ENCODE peak calls at places on chromosomes 13 and 19, in eight cellular contexts. X is IMR-90, U is sigmoid colon, R is testis, E is uterus, V is HepG2, C is transverse colon, D is NB4. F is an unnamed sample.

GRCh38 chr13:64158910-64159309 is 2743.3 kb upstream of the PCDH20 start:
- DNase-seq in C (no peak), D (no peak), E (no peak), V (no peak), U (no peak), R (no peak), X (peak), F (no peak)

GRCh38 chr13:72208112-72208645 is 341.2 kb upstream of the DACH1 start:
- DNase-seq in D (no peak), X (no peak), R (no peak), U (no peak), E (no peak), C (no peak), V (no peak), F (no peak)

GRCh38 chr19:38043649-38044144 is 136.7 kb downstream of the SIPA1L3 start:
- DNase-seq in U (no peak), E (no peak), R (no peak), C (no peak), X (no peak), D (no peak), V (no peak), F (no peak)

GRCh38 chr13:93778548-93778947 is 551.9 kb downstream of the GPC6 start:
- DNase-seq in X (no peak), U (no peak), E (no peak), V (no peak), D (no peak), C (no peak), R (no peak), F (no peak)

GRCh38 chr13:77213644-77214043 is 113.2 kb downstream of the MYCBP2 start:
- DNase-seq in R (no peak), C (no peak), U (no peak), D (no peak), E (no peak), V (no peak), X (peak), F (no peak)

GRCh38 chr19:367963-368623 is 23.5 kb upstream of the MIER2 start:
- DNase-seq in U (no peak), C (no peak), R (no peak), D (peak), X (no peak), E (no peak), V (no peak), F (no peak)

GRCh38 chr19:5880604-5881078 is 10.3 kb upstream of the FUT5 start:
- DNase-seq in D (no peak), R (peak), U (peak), X (peak), C (peak), E (peak), V (peak), F (peak)

GRCh38 chr19:39582442-39582841 is 19.9 kb upstream of the LGALS13 start:
- DNase-seq in E (no peak), C (no peak), V (no peak), U (no peak), D (no peak), X (no peak), R (no peak), F (no peak)

GRCh38 chr13:28743045-28743444 is 24.3 kb upstream of the SLC46A3 start:
- DNase-seq in X (no peak), U (no peak), E (no peak), C (no peak), R (no peak), V (no peak), D (no peak), F (no peak)

GRCh38 chr19:17023805-17024204 is 2.8 kb downstream of the CPAMD8 start:
- DNase-seq in R (no peak), U (no peak), X (no peak), C (no peak), E (no peak), D (no peak), V (no peak), F (no peak)

GRCh38 chr13:34926513-34926912 is 15.6 kb upstream of the NBEA start:
- DNase-seq in U (no peak), C (no peak), X (peak), D (peak), V (no peak), E (no peak), R (no peak), F (no peak)

GRCh38 chr13:29508130-29508873 is 87.2 kb downstream of the SLC7A1 start:
- DNase-seq in X (peak), V (peak), C (peak), R (peak), U (peak), E (peak), D (peak), F (peak)

GRCh38 chr19:57465680-57466381 is 8.9 kb upstream of the VN1R1 start:
- DNase-seq in U (no peak), E (no peak), D (peak), C (peak), R (no peak), V (peak), X (peak), F (no peak)

GRCh38 chr13:30572859-30573275 is 44.9 kb upstream of the USPL1 start:
- DNase-seq in V (peak), R (no peak), D (peak), E (no peak), C (no peak), X (peak), U (no peak), F (no peak)

GRCh38 chr19:45125975-45126493 is 33.1 kb downstream of the PPP1R37 start:
- DNase-seq in U (no peak), R (peak), E (no peak), X (peak), D (peak), V (peak), C (peak), F (peak)

GRCh38 chr19:6233051-6233826 is 46.5 kb downstream of the MLLT1 start:
- DNase-seq in D (peak), E (peak), U (no peak), X (peak), C (no peak), R (no peak), V (no peak), F (no peak)

GRCh38 chr19:12952488-12953455 is 4.3 kb downstream of the GADD45GIP1 start:
- DNase-seq in X (peak), U (no peak), D (no peak), R (no peak), C (no peak), V (no peak), E (no peak), F (no peak)

GRCh38 chr13:48210178-48210577 is 22.8 kb upstream of the ITM2B start:
- DNase-seq in U (no peak), E (no peak), X (peak), V (no peak), D (peak), R (no peak), C (no peak), F (no peak)

GRCh38 chr19:15427991-15428471 is 9.2 kb upstream of the AKAP8L start:
- DNase-seq in C (no peak), R (no peak), U (no peak), E (no peak), D (no peak), V (no peak), X (no peak), F (no peak)

GRCh38 chr19:55304279-55304978 is 20.6 kb downstream of the BRSK1 start:
- DNase-seq in D (peak), C (peak), E (peak), V (peak), U (no peak), X (no peak), R (peak), F (no peak)

GRCh38 chr19:58519087-58519354 is 589 bp downstream of the ZBTB45 start:
- DNase-seq in U (peak), D (peak), V (peak), E (peak), C (peak), R (peak), X (peak), F (peak)

GRCh38 chr19:52494518-52494917 is 33.0 kb upstream of the ZNF808 start:
- DNase-seq in V (no peak), C (no peak), X (peak), R (no peak), U (no peak), D (no peak), E (no peak), F (no peak)

GRCh38 chr19:55831846-55832245 is at the start of gene NLRP11:
- DNase-seq in E (no peak), U (no peak), X (no peak), R (no peak), V (no peak), D (no peak), C (no peak), F (no peak)

GRCh38 chr19:6772028-6772865 is at the start of gene VAV1:
- DNase-seq in R (peak), E (no peak), X (no peak), U (no peak), C (peak), V (no peak), D (peak), F (peak)

GRCh38 chr13:113437408-113438010 is 15.8 kb downstream of the ADPRHL1 start:
- DNase-seq in R (no peak), V (peak), E (no peak), D (no peak), X (peak), U (no peak), C (no peak), F (no peak)

GRCh38 chr13:48542581-48543341 is 9.9 kb upstream of the RCBTB2 start:
- DNase-seq in R (peak), E (peak), C (peak), D (peak), X (peak), V (peak), U (peak), F (no peak)

GRCh38 chr19:16951529-16951928 is 62.7 kb downstream of the F2RL3 start:
- DNase-seq in E (no peak), U (no peak), V (no peak), D (no peak), X (peak), R (no peak), C (no peak), F (no peak)

GRCh38 chr19:4720037-4720700 is 3.5 kb downstream of the DPP9 start:
- DNase-seq in E (no peak), R (no peak), U (no peak), X (no peak), V (no peak), D (no peak), C (no peak), F (no peak)

GRCh38 chr19:4724252-4724514 is 541 bp upstream of the DPP9 start:
- DNase-seq in U (no peak), R (peak), X (no peak), V (no peak), C (peak), D (no peak), E (no peak), F (peak)

GRCh38 chr19:4721196-4721595 is 2.4 kb downstream of the DPP9 start:
- DNase-seq in C (no peak), X (no peak), D (no peak), U (no peak), R (no peak), V (no peak), E (no peak), F (no peak)

GRCh38 chr19:4723465-4724251 is at the start of gene DPP9:
- DNase-seq in V (peak), E (peak), R (peak), D (peak), C (peak), U (peak), X (peak), F (peak)

DNA sequence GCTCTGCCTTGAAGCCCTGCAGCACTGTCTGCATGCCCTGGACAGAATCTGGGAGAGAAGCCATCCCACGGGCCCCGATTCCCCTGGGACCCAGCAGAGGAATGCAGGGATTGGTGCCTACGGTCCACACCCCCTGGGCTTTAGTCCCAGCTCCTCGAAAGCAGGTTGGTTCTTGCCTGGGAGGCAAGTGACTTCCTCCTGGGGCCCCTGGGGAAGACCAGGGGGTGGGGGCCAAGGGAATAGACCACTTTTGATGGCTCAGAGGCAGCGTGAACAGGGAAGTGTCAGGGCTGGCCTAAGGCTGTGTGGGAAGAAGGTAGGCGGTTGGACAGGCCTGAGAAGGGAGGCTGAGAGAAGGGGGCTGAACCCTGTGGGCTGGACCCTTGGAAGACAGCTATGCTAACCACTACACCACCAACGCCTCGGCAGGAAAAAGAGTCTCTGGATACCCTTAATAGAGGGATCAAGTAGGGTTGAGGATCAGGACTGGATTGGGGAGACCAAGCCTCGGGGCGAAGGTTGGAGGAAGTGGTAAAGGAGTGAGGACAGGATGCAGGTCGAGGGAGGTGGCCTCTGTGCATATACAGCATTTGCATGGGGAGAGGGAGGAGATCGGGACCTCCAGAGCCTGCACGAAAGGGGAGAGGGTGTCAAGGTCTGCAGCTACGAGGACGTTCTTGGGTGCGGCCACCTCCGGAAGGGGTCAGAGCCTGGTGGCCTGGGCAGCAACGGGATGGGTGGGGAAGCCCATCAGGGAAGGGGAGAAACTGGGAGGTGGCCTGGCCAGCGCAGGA is 774 bp downstream of the DPP9 start:
- DNase-seq in R (peak), E (peak), V (no peak), C (no peak), D (peak), U (no peak), X (peak), F (peak)
- TF ChIP-seq POLR2A in R (no peak), E (no peak), V (no peak), C (peak), D (no peak), U (no peak), X (no peak), F (no peak)

GRCh38 chr19:50551034-50551712 is 17.1 kb downstream of the LRRC4B start:
- DNase-seq in X (no peak), E (no peak), V (no peak), R (no peak), C (no peak), U (no peak), D (no peak), F (no peak)
- H3K4me3 ChIP-seq in X (no peak), E (peak), V (no peak), R (peak), C (no peak), U (peak), D (no peak), F (peak)

DNA sequence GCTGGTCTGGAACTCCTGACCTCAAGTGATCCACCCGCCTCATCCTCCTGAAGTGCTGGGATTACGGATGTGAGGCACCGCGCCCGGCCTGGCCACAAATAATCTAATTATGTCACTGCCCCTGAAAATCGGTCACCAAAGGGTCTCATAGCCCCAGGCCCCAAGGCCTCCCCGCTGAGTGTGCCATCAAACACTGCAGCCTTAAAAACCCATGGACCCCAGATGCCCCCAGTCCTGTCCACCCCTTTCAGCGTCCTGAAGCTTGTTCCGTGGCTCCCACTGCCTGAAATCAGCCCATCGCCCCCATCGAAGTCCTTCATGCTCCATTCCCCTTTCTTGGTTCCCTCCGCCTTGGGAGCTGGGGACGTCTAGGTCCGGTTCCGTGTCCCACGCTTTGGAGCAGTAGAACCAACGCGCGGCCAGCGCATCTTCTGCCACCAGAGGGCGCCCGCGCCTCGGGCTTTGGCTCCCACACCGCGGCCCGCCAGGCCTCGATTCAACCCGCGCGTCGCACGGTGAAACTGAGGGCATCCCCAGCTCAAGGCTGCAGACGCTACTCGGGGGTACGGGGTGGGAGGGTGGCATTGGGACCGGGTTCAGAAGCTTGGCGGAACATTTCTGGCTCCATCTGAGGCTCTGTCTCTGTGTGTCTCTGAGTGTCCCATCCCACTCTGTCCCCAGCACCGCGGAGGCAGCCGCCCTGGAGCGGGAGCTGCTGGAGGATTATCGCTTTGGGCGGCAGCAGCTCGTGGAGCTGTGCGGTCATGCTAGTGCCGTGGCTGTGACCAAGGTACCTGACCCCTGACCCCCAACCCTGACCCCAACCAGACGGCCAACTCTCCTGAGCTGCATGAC is 3.5 kb downstream of the YJEFN3 start:
- DNase-seq in C (peak), X (peak), R (peak), U (peak), E (peak), D (peak), V (peak), F (peak)
- TF ChIP-seq POLR2A in C (no peak), X (peak), R (no peak), U (no peak), E (peak), D (no peak), V (no peak), F (no peak)

GRCh38 chr19:11152318-11153062 is 3.1 kb downstream of the SPC24 start:
- DNase-seq in V (no peak), D (no peak), C (peak), X (peak), U (peak), R (peak), E (peak), F (peak)

GRCh38 chr19:11151181-11151580 is 4.4 kb downstream of the SPC24 start:
- DNase-seq in U (no peak), R (peak), D (no peak), C (no peak), E (no peak), V (no peak), X (no peak), F (no peak)

GRCh38 chr19:11159598-11160001 is 4.0 kb upstream of the SPC24 start:
- DNase-seq in C (no peak), U (peak), X (peak), E (peak), R (no peak), V (no peak), D (no peak), F (no peak)

GRCh38 chr19:11155373-11156120 is at the start of gene SPC24:
- DNase-seq in E (peak), D (peak), V (peak), R (peak), U (peak), X (peak), C (peak), F (peak)

GRCh38 chr19:11154683-11155047 is 917 bp downstream of the SPC24 start:
- DNase-seq in C (no peak), D (no peak), V (no peak), E (no peak), X (no peak), U (no peak), R (no peak), F (no peak)
- H3K4me3 ChIP-seq in C (no peak), D (peak), V (peak), E (no peak), X (no peak), U (no peak), R (no peak), F (no peak)

DNA sequence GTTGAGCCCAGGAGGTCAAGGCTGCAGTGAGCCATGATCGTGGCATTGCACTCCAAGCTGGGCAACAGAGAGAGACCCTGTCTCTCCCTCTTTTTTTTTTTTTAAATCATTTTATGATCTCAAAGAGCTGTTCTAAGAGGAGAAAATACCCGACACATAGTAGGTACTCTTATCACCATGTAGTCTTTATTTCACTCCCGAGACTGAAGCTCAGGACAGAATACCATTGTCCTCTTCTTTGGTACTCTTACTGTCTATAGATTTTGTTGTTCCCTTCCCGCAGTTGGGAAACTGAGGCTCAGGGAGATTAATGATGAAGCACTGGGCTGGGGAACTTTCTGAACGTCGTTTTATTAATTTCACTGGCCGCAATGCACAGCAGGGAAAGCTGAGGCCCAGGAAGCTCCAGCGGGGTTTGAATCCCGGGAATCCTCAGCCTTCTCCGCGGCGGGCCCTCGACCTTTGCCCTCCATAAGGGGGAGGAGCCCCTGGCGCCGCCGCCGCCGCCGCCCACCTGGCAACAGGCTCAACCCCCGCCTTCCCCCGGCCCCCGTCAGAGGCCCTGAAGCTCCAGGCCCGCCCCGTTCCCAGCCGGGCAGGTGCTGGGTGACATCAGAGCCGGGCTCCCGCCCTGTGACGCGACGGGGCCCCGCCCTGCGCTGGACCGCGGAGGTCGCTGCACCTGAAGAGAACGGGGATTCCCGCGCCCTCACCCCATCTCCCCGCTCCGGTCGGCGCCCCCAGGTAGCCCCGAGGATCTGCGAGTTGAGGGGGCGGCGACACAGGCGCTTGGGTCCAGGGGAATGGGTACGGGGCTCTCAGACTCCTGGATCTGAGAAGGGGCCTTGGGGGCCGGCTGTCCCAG is 1.6 kb downstream of the MYH14 start:
- DNase-seq in D (no peak), C (peak), V (peak), X (no peak), R (peak), E (no peak), U (no peak), F (peak)
- TF ChIP-seq POLR2A in D (no peak), C (no peak), V (no peak), X (no peak), R (no peak), E (peak), U (no peak), F (peak)

GRCh38 chr19:46911456-46911855 is 50.7 kb downstream of the ARHGAP35 start:
- DNase-seq in E (no peak), C (no peak), V (no peak), R (no peak), D (no peak), X (no peak), U (no peak), F (no peak)
- H3K4me3 ChIP-seq in E (no peak), C (no peak), V (no peak), R (no peak), D (no peak), X (no peak), U (no peak), F (no peak)

GRCh38 chr19:42153606-42154405 is 21.6 kb upstream of the POU2F2 start:
- DNase-seq in D (no peak), E (no peak), V (no peak), C (no peak), U (no peak), R (no peak), X (no peak), F (no peak)
- TF ChIP-seq POLR2A in D (no peak), E (no peak), V (no peak), C (no peak), U (no peak), R (no peak), X (no peak), F (no peak)

F was measured in Peyer's patch.